ENCODE peak calls at places on chromosomes 16 and 17, in five cellular contexts. Y, U, H, D and N are unnamed samples.
A peak's percentile ranks its signal among the peaks of the same experiment; 100 is the strongest.

GRCh38 chr17:40558651-40559015 is 6.6 kb downstream of the CCR7 start:
- DNase-seq in U (no peak), Y (no peak), H (no peak), D (no peak), N (no peak)

GRCh38 chr17:28675485-28675884 is 13.5 kb downstream of the SUPT6H start:
- DNase-seq in H (no peak), U (no peak), D (no peak), Y (no peak), N (no peak)

GRCh38 chr17:45841883-45842525 is 2.7 kb upstream of the SPPL2C start:
- DNase-seq in D (no peak), U (no peak), H (no peak), Y (no peak), N (no peak)

GRCh38 chr17:38730526-38731379 is 612 bp downstream of the CISD3 start:
- DNase-seq in H (peak; percentile 80), Y (peak; percentile 69), U (peak; percentile 80), D (peak; percentile 53), N (peak; percentile 95)

GRCh38 chr17:62749926-62750325 is 58.2 kb downstream of the MARCHF10 start:
- DNase-seq in U (no peak), Y (peak; percentile 16), D (no peak), H (no peak), N (no peak)

GRCh38 chr17:72614476-72614870 is 478.0 kb downstream of the SLC39A11 start:
- DNase-seq in U (no peak), D (no peak), Y (no peak), H (no peak), N (no peak)

GRCh38 chr17:6608321-6608720 is 32.2 kb downstream of the KIAA0753 start:
- DNase-seq in H (no peak), D (no peak), Y (no peak), U (no peak), N (no peak)

GRCh38 chr16:78284957-78285434 is 185.5 kb downstream of the WWOX start:
- DNase-seq in Y (no peak), D (no peak), H (no peak), U (no peak), N (no peak)

GRCh38 chr16:88393034-88393433 is 10.3 kb downstream of the ZNF469 start:
- DNase-seq in U (no peak), D (peak; percentile 34), H (no peak), Y (no peak), N (no peak)

GRCh38 chr17:66426397-66427033 is 124.1 kb downstream of the PRKCA start:
- DNase-seq in U (no peak), H (no peak), D (no peak), Y (peak; percentile 65), N (peak; percentile 26)

GRCh38 chr16:83574388-83574787 is 233.4 kb upstream of the HSBP1 start:
- DNase-seq in H (no peak), U (no peak), D (no peak), Y (peak; percentile 59), N (no peak)

DNA sequence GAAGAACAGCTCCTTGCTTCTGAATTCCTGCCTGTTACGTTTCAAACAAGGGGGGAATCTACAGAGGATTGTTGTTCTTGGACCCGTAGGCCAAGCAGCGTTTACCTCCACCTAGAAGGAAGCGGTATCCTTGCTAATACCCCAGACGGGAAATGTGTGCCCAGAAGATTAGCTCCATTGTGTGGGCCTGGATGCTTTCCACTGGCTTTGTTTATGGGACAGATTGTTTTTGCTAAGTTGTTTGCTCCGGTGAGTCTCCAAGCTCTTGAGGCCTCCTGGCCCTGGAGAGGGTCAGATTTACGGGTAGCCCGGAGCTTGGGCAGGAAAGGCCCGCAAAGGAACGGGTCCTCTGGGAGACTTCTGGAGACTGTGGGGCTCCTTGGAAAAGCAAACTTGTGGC is 28.4 kb upstream of the MRTFB start:
- DNase-seq in U (no peak), D (peak; percentile 99), Y (no peak), H (no peak), N (no peak)
- TF ChIP-seq POLR2AphosphoS5 in U (peak; percentile 44), D (peak; percentile 68), Y (no peak), H (no peak), N (no peak)

GRCh38 chr16:57740423-57741071 is 5.0 kb downstream of the KATNB1 start:
- DNase-seq in U (no peak), Y (no peak), H (no peak), D (no peak), N (no peak)

GRCh38 chr16:57743886-57744645 is 8.5 kb downstream of the KATNB1 start:
- DNase-seq in U (no peak), H (no peak), D (no peak), Y (no peak), N (no peak)

GRCh38 chr16:57741660-57742191 is 6.2 kb downstream of the KATNB1 start:
- DNase-seq in H (no peak), D (no peak), Y (no peak), U (no peak), N (no peak)

GRCh38 chr16:57743458-57743857 is 7.9 kb downstream of the KATNB1 start:
- DNase-seq in D (no peak), U (no peak), H (no peak), Y (no peak), N (no peak)

GRCh38 chr16:57742543-57742942 is 7.0 kb downstream of the KATNB1 start:
- DNase-seq in Y (no peak), U (no peak), H (no peak), D (no peak), N (no peak)
- H3K36me3 ChIP-seq in Y (peaks cover 7% of the 10 kb centered on the region), U (no peaks in the 10 kb centered on the region), H (peaks cover 11% of the 10 kb centered on the region), D (no peaks in the 10 kb centered on the region), N (no peaks in the 10 kb centered on the region)

GRCh38 chr17:33292184-33292980 is 713 bp downstream of the ASIC2 start:
- DNase-seq in Y (peak; percentile 58), H (peak; percentile 81), D (peak; percentile 12), U (no peak), N (peak; percentile 26)

GRCh38 chr17:33290156-33290697 is 2.9 kb downstream of the ASIC2 start:
- DNase-seq in D (no peak), H (no peak), U (no peak), Y (no peak), N (no peak)

GRCh38 chr17:33294994-33295393 is 1.9 kb upstream of the ASIC2 start:
- DNase-seq in H (no peak), D (no peak), U (no peak), Y (no peak), N (no peak)

GRCh38 chr17:33291248-33292183 is 1.6 kb downstream of the ASIC2 start:
- DNase-seq in D (peak; percentile 22), U (no peak), H (peak; percentile 69), Y (peak; percentile 71), N (peak; percentile 16)

GRCh38 chr17:33292981-33293867 is at the start of gene ASIC2:
- DNase-seq in Y (peak; percentile 85), H (peak; percentile 55), U (no peak), D (no peak), N (peak; percentile 18)
- TF ChIP-seq CTCF in Y (no peak), H (no peak), U (no peak), D (no peak), N (no peak)

GRCh38 chr16:4612474-4612931 is 2.2 kb downstream of the UBALD1 start:
- DNase-seq in D (no peak), U (no peak), Y (peak; percentile 86), H (peak; percentile 63), N (no peak)
- TF ChIP-seq POLR2AphosphoS5 in D (no peak), U (no peak), Y (no peak), H (no peak), N (no peak)

DNA sequence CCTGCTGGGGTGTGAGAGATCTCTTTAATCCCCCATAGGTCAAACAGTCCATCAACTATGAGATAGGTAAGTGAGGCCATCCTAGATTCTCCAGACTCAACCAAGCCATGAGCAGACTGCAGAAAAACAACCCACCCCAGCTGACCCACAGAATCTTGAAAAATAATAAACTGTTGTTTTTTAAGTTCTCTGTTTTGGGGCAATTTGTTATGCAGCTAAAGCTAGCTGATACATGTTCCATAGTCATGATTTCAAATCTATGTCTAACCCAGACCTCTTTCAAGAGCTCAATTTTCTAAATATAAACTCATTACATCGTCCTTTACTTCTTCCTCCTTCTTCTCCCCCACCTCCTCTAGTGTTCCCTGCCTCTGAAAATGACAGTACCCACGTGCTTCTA is 10.1 kb downstream of the ERN2 start:
- DNase-seq in D (no peak), U (no peak), H (no peak), Y (no peak), N (no peak)
- H3K36me3 ChIP-seq in D (no peaks in the 10 kb centered on the region), U (no peaks in the 10 kb centered on the region), H (no peaks in the 10 kb centered on the region), Y (no peaks in the 10 kb centered on the region), N (no peaks in the 10 kb centered on the region)

DNA sequence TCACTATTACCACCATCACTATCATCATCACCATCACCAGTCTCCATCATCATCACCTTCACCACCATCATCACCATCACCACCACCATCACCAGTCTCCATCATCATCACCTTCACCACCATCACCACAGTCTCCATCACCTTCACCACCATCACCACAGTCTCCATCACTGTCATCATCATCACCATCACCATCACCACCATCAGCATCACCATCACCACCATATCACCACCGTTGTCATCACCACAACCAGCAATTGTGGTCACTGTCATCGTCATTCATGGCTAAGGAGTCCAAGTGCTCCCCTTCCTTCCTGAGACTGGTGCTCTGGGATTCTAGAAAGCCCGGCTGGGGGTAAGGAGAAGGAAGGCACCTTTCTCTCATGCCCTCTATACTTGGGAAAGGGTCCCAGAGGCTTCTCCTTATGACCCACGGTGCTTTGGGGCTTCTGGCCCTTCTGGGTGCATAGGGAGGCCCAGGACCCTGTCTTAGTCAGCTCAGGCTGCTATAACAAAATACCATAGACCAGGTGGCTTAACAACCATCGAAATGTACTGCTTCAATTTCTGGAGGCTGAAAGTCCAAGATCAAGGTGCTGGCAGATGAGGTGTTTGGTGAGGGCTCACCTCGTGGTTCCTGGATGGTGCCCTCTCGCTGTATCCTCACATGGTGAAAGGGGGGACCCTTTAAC is 93.4 kb upstream of the GSE1 start:
- DNase-seq in U (no peak), D (no peak), H (no peak), Y (no peak), N (no peak)
- TF ChIP-seq CTCF in U (no peak), D (no peak), H (no peak), Y (no peak), N (no peak)

GRCh38 chr16:89498839-89499238 is 8.5 kb upstream of the ANKRD11 start:
- DNase-seq in U (no peak), H (no peak), Y (no peak), D (no peak), N (peak; percentile 25)
- TF ChIP-seq POLR2AphosphoS5 in U (peak; percentile 51), H (no peak), Y (no peak), D (no peak), N (peak; percentile 31)

DNA sequence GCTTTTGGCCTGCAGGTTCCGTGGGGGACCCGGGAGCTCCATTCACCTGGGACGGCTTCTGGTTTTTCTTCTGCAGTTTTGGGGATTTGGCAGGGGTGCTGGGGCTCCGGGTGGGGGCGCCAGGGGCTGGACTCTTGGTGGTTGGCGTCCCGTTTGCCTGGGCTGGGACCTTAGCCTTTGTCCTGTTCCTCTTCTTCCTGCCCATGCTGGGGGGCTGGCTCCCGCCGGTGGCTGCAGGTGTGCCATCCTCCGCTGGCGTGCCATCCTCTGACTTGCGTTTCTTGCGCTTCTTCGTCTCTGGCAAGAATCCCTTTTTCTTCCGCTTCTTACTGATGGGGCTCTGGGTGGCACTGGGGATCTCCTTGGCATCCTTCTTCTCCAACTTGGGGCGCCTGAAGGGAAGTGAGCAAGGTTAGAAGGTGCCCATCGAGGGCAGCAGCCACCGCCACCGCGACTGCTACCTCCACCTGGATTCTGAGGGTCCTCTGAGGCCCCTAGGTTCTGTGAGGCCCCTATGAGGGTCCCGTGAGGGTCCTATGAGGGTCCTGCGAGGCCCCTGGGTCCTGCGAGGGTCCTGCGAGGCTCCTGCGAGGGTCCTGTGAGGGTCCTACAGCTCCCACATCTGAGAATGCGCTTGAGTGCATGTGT is 15.5 kb downstream of the MYBBP1A start:
- DNase-seq in U (no peak), D (no peak), H (no peak), Y (no peak), N (no peak)
- H3K36me3 ChIP-seq in U (no peaks in the 10 kb centered on the region), D (peaks cover 5% of the 10 kb centered on the region), H (peaks cover 64% of the 10 kb centered on the region), Y (no peaks in the 10 kb centered on the region), N (no peaks in the 10 kb centered on the region)